ENCODE peak calls at places on chromosomes 7 and 10, in eight cellular contexts. One of them, this sample, is unnamed.

GRCh38 chr10:132106431-132106830 is 40.7 kb downstream of the JAKMIP3 start:
- DNase-seq in tibial artery: peak
- DNase-seq in psoas muscle: no peak
- DNase-seq in NT2/D1: no peak
- DNase-seq in CD8-positive, alpha-beta T cell: no peak
- DNase-seq in IMR-90: no peak
- DNase-seq in heart right ventricle: no peak
- DNase-seq in body of pancreas: no peak
- DNase-seq in this sample: no peak

GRCh38 chr10:125123363-125124113 is 36.8 kb downstream of the CTBP2 start:
- DNase-seq in tibial artery: peak
- DNase-seq in psoas muscle: peak
- DNase-seq in NT2/D1: no peak
- DNase-seq in CD8-positive, alpha-beta T cell: no peak
- DNase-seq in IMR-90: peak
- DNase-seq in heart right ventricle: peak
- DNase-seq in body of pancreas: peak
- DNase-seq in this sample: peak

GRCh38 chr7:1798191-1798590 is 128.1 kb downstream of the ELFN1 start:
- DNase-seq in tibial artery: no peak
- DNase-seq in psoas muscle: no peak
- DNase-seq in NT2/D1: no peak
- DNase-seq in CD8-positive, alpha-beta T cell: no peak
- DNase-seq in IMR-90: no peak
- DNase-seq in heart right ventricle: no peak
- DNase-seq in body of pancreas: no peak
- DNase-seq in this sample: no peak

GRCh38 chr7:88226886-88227516 is 7.2 kb upstream of the SRI start:
- DNase-seq in tibial artery: no peak
- DNase-seq in psoas muscle: no peak
- DNase-seq in NT2/D1: no peak
- DNase-seq in CD8-positive, alpha-beta T cell: no peak
- DNase-seq in IMR-90: peak
- DNase-seq in heart right ventricle: no peak
- DNase-seq in body of pancreas: peak
- DNase-seq in this sample: peak

GRCh38 chr10:61904711-61905445 is 3.4 kb downstream of the ARID5B start:
- DNase-seq in tibial artery: no peak
- DNase-seq in psoas muscle: no peak
- DNase-seq in NT2/D1: no peak
- DNase-seq in CD8-positive, alpha-beta T cell: peak
- DNase-seq in IMR-90: peak
- DNase-seq in heart right ventricle: no peak
- DNase-seq in body of pancreas: peak
- DNase-seq in this sample: peak

GRCh38 chr7:121138262-121138933 is 149.9 kb downstream of the CPED1 start:
- DNase-seq in tibial artery: no peak
- DNase-seq in psoas muscle: no peak
- DNase-seq in NT2/D1: no peak
- DNase-seq in CD8-positive, alpha-beta T cell: no peak
- DNase-seq in IMR-90: no peak
- DNase-seq in heart right ventricle: no peak
- DNase-seq in body of pancreas: peak
- DNase-seq in this sample: peak

GRCh38 chr10:1600861-1601260 is 136.5 kb downstream of the ADARB2 start:
- DNase-seq in tibial artery: no peak
- DNase-seq in psoas muscle: no peak
- DNase-seq in NT2/D1: no peak
- DNase-seq in CD8-positive, alpha-beta T cell: no peak
- DNase-seq in IMR-90: no peak
- DNase-seq in heart right ventricle: no peak
- DNase-seq in body of pancreas: no peak
- DNase-seq in this sample: no peak

GRCh38 chr10:19592276-19592675 is 224.0 kb upstream of the PLXDC2 start:
- DNase-seq in tibial artery: no peak
- DNase-seq in psoas muscle: no peak
- DNase-seq in NT2/D1: no peak
- DNase-seq in CD8-positive, alpha-beta T cell: no peak
- DNase-seq in IMR-90: peak
- DNase-seq in heart right ventricle: no peak
- DNase-seq in body of pancreas: no peak
- DNase-seq in this sample: peak

GRCh38 chr7:91713669-91714068 is 166.8 kb downstream of the MTERF1 start:
- DNase-seq in tibial artery: no peak
- DNase-seq in psoas muscle: no peak
- DNase-seq in NT2/D1: no peak
- DNase-seq in CD8-positive, alpha-beta T cell: no peak
- DNase-seq in IMR-90: no peak
- DNase-seq in heart right ventricle: no peak
- DNase-seq in body of pancreas: no peak
- DNase-seq in this sample: no peak

GRCh38 chr7:92567460-92567859 is 22.7 kb downstream of the FAM133B start:
- DNase-seq in tibial artery: no peak
- DNase-seq in psoas muscle: no peak
- DNase-seq in NT2/D1: no peak
- DNase-seq in CD8-positive, alpha-beta T cell: no peak
- DNase-seq in IMR-90: peak
- DNase-seq in heart right ventricle: no peak
- DNase-seq in body of pancreas: no peak
- DNase-seq in this sample: peak

GRCh38 chr10:19929466-19930140 is 113.4 kb downstream of the PLXDC2 start:
- DNase-seq in tibial artery: no peak
- DNase-seq in psoas muscle: no peak
- DNase-seq in NT2/D1: no peak
- DNase-seq in CD8-positive, alpha-beta T cell: no peak
- DNase-seq in IMR-90: peak
- DNase-seq in heart right ventricle: no peak
- DNase-seq in body of pancreas: no peak
- DNase-seq in this sample: peak

GRCh38 chr7:44347546-44348114 is 22.2 kb upstream of the CAMK2B start:
- DNase-seq in tibial artery: no peak
- DNase-seq in psoas muscle: no peak
- DNase-seq in NT2/D1: no peak
- DNase-seq in CD8-positive, alpha-beta T cell: no peak
- DNase-seq in IMR-90: no peak
- DNase-seq in heart right ventricle: peak
- DNase-seq in body of pancreas: no peak
- DNase-seq in this sample: no peak

GRCh38 chr10:28878236-28878970 is 201.1 kb downstream of the BAMBI start:
- DNase-seq in tibial artery: no peak
- DNase-seq in psoas muscle: no peak
- DNase-seq in NT2/D1: no peak
- DNase-seq in CD8-positive, alpha-beta T cell: no peak
- DNase-seq in IMR-90: no peak
- DNase-seq in heart right ventricle: no peak
- DNase-seq in body of pancreas: peak
- DNase-seq in this sample: no peak

GRCh38 chr7:99843808-99844207 is 16.0 kb downstream of the CYP3A43 start:
- DNase-seq in tibial artery: no peak
- DNase-seq in psoas muscle: no peak
- DNase-seq in NT2/D1: no peak
- DNase-seq in CD8-positive, alpha-beta T cell: no peak
- DNase-seq in IMR-90: no peak
- DNase-seq in heart right ventricle: no peak
- DNase-seq in body of pancreas: no peak
- DNase-seq in this sample: no peak

GRCh38 chr10:12250181-12250580 is 54.2 kb downstream of the CDC123 start:
- DNase-seq in tibial artery: no peak
- DNase-seq in psoas muscle: no peak
- DNase-seq in NT2/D1: no peak
- DNase-seq in CD8-positive, alpha-beta T cell: no peak
- DNase-seq in IMR-90: no peak
- DNase-seq in heart right ventricle: no peak
- DNase-seq in body of pancreas: no peak
- DNase-seq in this sample: no peak

GRCh38 chr7:43362652-43363428 is 220.1 kb upstream of the STK17A start:
- DNase-seq in tibial artery: no peak
- DNase-seq in psoas muscle: peak
- DNase-seq in NT2/D1: no peak
- DNase-seq in CD8-positive, alpha-beta T cell: no peak
- DNase-seq in IMR-90: peak
- DNase-seq in heart right ventricle: peak
- DNase-seq in body of pancreas: peak
- DNase-seq in this sample: peak

GRCh38 chr7:89072094-89072493 is 276.6 kb upstream of the TEX47 start:
- DNase-seq in tibial artery: no peak
- DNase-seq in psoas muscle: no peak
- DNase-seq in NT2/D1: no peak
- DNase-seq in CD8-positive, alpha-beta T cell: no peak
- DNase-seq in IMR-90: no peak
- DNase-seq in heart right ventricle: no peak
- DNase-seq in body of pancreas: no peak
- DNase-seq in this sample: peak

GRCh38 chr7:5634107-5634950 is 147.1 kb downstream of the RNF216 start:
- DNase-seq in tibial artery: peak
- DNase-seq in psoas muscle: peak
- DNase-seq in NT2/D1: no peak
- DNase-seq in CD8-positive, alpha-beta T cell: no peak
- DNase-seq in IMR-90: peak
- DNase-seq in heart right ventricle: peak
- DNase-seq in body of pancreas: peak
- DNase-seq in this sample: peak

GRCh38 chr7:155108144-155108901 is 38.2 kb downstream of the HTR5A start:
- DNase-seq in tibial artery: no peak
- DNase-seq in psoas muscle: no peak
- DNase-seq in NT2/D1: no peak
- DNase-seq in CD8-positive, alpha-beta T cell: no peak
- DNase-seq in IMR-90: no peak
- DNase-seq in heart right ventricle: no peak
- DNase-seq in body of pancreas: no peak
- DNase-seq in this sample: no peak

GRCh38 chr10:26391701-26392695 is 46.1 kb upstream of the APBB1IP start:
- DNase-seq in tibial artery: no peak
- DNase-seq in psoas muscle: no peak
- DNase-seq in NT2/D1: no peak
- DNase-seq in CD8-positive, alpha-beta T cell: peak
- DNase-seq in IMR-90: no peak
- DNase-seq in heart right ventricle: no peak
- DNase-seq in body of pancreas: no peak
- DNase-seq in this sample: no peak

GRCh38 chr10:119543814-119544642 is 1.5 kb upstream of the RGS10 start:
- DNase-seq in tibial artery: no peak
- DNase-seq in psoas muscle: no peak
- DNase-seq in NT2/D1: no peak
- DNase-seq in CD8-positive, alpha-beta T cell: no peak
- DNase-seq in IMR-90: no peak
- DNase-seq in heart right ventricle: no peak
- DNase-seq in body of pancreas: no peak
- DNase-seq in this sample: peak
- H3K4me3 ChIP-seq in tibial artery: peak
- H3K4me3 ChIP-seq in psoas muscle: peak
- H3K4me3 ChIP-seq in NT2/D1: peak
- H3K4me3 ChIP-seq in CD8-positive, alpha-beta T cell: no peak
- H3K4me3 ChIP-seq in IMR-90: no peak
- H3K4me3 ChIP-seq in heart right ventricle: peak
- H3K4me3 ChIP-seq in body of pancreas: no peak
- H3K4me3 ChIP-seq in this sample: no peak

DNA sequence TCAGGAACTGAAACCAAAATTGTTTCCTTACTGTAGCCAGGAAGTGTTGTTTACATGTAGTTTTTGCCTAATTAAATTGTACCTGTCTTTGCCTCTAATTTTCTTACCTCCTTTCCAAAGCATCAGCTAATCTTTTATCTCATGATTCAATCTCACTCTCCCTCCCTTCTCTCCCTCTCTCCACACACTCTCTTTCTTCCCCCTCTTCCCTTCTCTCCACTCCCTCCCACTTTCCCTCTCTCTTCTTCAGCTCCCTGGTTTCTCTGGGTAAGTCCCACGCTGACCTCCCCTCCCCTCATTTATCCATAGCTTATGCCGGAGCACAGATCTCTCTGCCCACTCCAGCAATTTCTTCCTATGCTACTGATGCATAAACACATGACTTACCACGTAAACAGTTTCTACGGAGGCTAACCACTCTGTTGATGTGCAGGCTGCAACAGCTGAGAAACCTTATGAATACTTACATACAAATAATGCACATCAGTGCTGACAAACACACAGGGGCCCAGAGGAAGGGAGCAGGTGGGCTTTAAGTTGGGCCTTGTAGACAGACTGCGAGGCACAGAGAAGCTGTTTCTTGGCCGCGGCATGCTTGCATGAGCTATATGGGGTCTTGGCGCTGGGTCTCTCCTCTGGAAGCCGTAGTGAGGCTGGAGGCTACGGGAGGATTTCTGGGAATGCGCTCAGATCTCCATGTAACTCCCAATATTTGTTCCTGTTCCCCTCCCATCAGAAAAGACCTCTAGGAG is 174.4 kb upstream of the PLXNA4 start:
- DNase-seq in tibial artery: no peak
- DNase-seq in psoas muscle: no peak
- DNase-seq in NT2/D1: no peak
- DNase-seq in CD8-positive, alpha-beta T cell: no peak
- DNase-seq in IMR-90: peak
- DNase-seq in heart right ventricle: no peak
- DNase-seq in body of pancreas: no peak
- DNase-seq in this sample: peak
- H3K4me3 ChIP-seq in tibial artery: no peak
- H3K4me3 ChIP-seq in psoas muscle: no peak
- H3K4me3 ChIP-seq in NT2/D1: no peak
- H3K4me3 ChIP-seq in CD8-positive, alpha-beta T cell: no peak
- H3K4me3 ChIP-seq in IMR-90: no peak
- H3K4me3 ChIP-seq in heart right ventricle: peak
- H3K4me3 ChIP-seq in body of pancreas: no peak
- H3K4me3 ChIP-seq in this sample: no peak

GRCh38 chr7:81845628-81846259 is 75.9 kb upstream of the HGF start:
- DNase-seq in tibial artery: no peak
- DNase-seq in psoas muscle: no peak
- DNase-seq in NT2/D1: no peak
- DNase-seq in CD8-positive, alpha-beta T cell: no peak
- DNase-seq in IMR-90: peak
- DNase-seq in heart right ventricle: no peak
- DNase-seq in body of pancreas: no peak
- DNase-seq in this sample: peak
- H3K4me3 ChIP-seq in tibial artery: no peak
- H3K4me3 ChIP-seq in psoas muscle: no peak
- H3K4me3 ChIP-seq in NT2/D1: no peak
- H3K4me3 ChIP-seq in CD8-positive, alpha-beta T cell: no peak
- H3K4me3 ChIP-seq in IMR-90: peak
- H3K4me3 ChIP-seq in heart right ventricle: peak
- H3K4me3 ChIP-seq in body of pancreas: no peak
- H3K4me3 ChIP-seq in this sample: peak

DNA sequence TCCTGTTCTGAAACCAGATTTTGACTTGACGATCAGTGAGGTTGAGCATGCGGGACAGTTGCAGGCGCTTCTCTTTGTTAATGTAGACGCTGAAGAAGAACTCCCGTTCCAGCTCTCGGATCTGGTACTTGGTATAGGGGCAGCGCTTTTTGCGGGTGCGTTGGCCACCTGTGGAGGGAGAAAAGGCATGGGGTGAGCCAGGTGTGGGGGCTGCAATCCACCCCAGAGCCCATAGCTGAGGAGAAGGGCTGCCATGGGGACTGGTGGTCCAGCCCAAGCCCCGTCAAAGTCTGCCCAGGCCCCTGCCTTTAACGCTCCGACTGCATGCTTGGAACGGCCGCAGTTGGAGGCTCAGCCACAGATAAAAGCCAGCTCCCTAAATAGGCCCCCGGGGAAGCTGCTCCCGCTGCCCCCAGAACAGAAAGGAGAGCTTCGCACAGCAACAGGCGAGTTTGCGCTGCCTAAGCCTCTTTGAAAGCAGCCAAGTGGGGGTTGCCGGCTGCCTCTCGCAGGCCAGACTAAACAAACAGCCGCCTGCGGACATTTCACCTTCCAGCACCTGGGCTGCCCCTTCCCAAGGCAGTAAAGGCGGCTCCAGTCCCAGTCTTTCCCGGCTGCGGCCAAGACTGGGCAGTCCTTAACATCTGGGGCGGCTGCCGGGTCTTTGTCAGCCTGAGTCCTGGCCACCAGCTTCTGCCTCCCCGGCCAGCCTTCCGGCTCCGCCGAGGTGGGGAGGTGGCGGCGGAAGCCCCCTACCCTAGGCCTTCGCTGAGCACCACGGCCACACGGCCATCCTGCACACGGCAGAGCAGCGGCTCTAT is 2.0 kb downstream of the HOXA11 start:
- DNase-seq in tibial artery: peak
- DNase-seq in psoas muscle: no peak
- DNase-seq in NT2/D1: no peak
- DNase-seq in CD8-positive, alpha-beta T cell: no peak
- DNase-seq in IMR-90: no peak
- DNase-seq in heart right ventricle: no peak
- DNase-seq in body of pancreas: no peak
- DNase-seq in this sample: no peak
- H3K4me3 ChIP-seq in tibial artery: peak
- H3K4me3 ChIP-seq in psoas muscle: peak
- H3K4me3 ChIP-seq in NT2/D1: no peak
- H3K4me3 ChIP-seq in CD8-positive, alpha-beta T cell: no peak
- H3K4me3 ChIP-seq in IMR-90: no peak
- H3K4me3 ChIP-seq in heart right ventricle: no peak
- H3K4me3 ChIP-seq in body of pancreas: no peak
- H3K4me3 ChIP-seq in this sample: no peak

This sample was measured in choroid plexus epithelial cell.